ENCODE peak calls at places on chromosomes 1 and 21, in ten cellular contexts. D, U, L, V, B, I, Q, S, Y and T are unnamed samples.

GRCh38 chr1:30756545-30757195 is 904 bp downstream of the LAPTM5 start:
- DNase-seq in D (peak), U (peak), L (peak), V (peak), B (peak), I (peak), Q (peak), S (peak), Y (peak), T (no peak)

GRCh38 chr1:92065042-92065441 is 10.2 kb downstream of the SETSIP start:
- DNase-seq in D (no peak), U (peak), L (no peak), V (no peak), B (no peak), I (no peak), Q (no peak), S (no peak), Y (no peak), T (no peak)

GRCh38 chr21:27067226-27067625 is 100.3 kb upstream of the ADAMTS5 start:
- DNase-seq in D (no peak), U (no peak), L (no peak), V (no peak), B (no peak), I (no peak), Q (no peak), S (no peak), Y (no peak), T (no peak)

GRCh38 chr1:86110451-86111129 is 46.0 kb downstream of the COL24A1 start:
- DNase-seq in D (no peak), U (no peak), L (no peak), V (no peak), B (no peak), I (no peak), Q (no peak), S (no peak), Y (peak), T (no peak)

GRCh38 chr1:24015226-24016210 is 35.4 kb upstream of the SRSF10 start:
- DNase-seq in D (peak), U (peak), L (no peak), V (no peak), B (peak), I (no peak), Q (peak), S (no peak), Y (no peak), T (peak)

GRCh38 chr1:241800640-241801039 is 47.4 kb upstream of the EXO1 start:
- DNase-seq in D (no peak), U (no peak), L (no peak), V (no peak), B (no peak), I (no peak), Q (peak), S (no peak), Y (no peak), T (no peak)

GRCh38 chr1:167532964-167533824 is 14.9 kb upstream of the CD247 start:
- DNase-seq in D (no peak), U (no peak), L (peak), V (no peak), B (no peak), I (no peak), Q (no peak), S (no peak), Y (no peak), T (no peak)

GRCh38 chr21:42105476-42105875 is 34.4 kb downstream of the UMODL1 start:
- DNase-seq in D (no peak), U (no peak), L (no peak), V (no peak), B (no peak), I (no peak), Q (no peak), S (no peak), Y (no peak), T (no peak)

GRCh38 chr1:31318146-31318545 is 21.3 kb downstream of the ZCCHC17 start:
- DNase-seq in D (no peak), U (no peak), L (no peak), V (no peak), B (no peak), I (no peak), Q (no peak), S (no peak), Y (no peak), T (no peak)